ENCODE peak calls at places on chromosomes 4 and X, in five cellular contexts. Y is tibial nerve, F is lower leg skin, S is BJ, W is cardiac muscle cell. V is an unnamed sample.

GRCh38 chr4:2798399-2799301 is 5.8 kb downstream of the SH3BP2 start:
- DNase-seq in Y (peak; percentile 23), F (peak; percentile 73), S (no peak), W (peak; percentile 72), V (peak; percentile 75)

GRCh38 chr4:20044502-20044911 is 207.2 kb upstream of the SLIT2 start:
- DNase-seq in Y (no peak), F (no peak), S (no peak), W (peak; percentile 59), V (no peak)

GRCh38 chrX:108029928-108030711 is 14.7 kb upstream of the VSIG1 start:
- DNase-seq in Y (no peak), F (no peak), S (no peak), W (no peak), V (peak; percentile 34)

GRCh38 chr4:1594871-1595788 is 89.0 kb downstream of the FAM53A start:
- DNase-seq in Y (no peak), F (no peak), S (no peak), W (no peak), V (no peak)

GRCh38 chrX:12979630-12980015 is 4.7 kb downstream of the TMSB4X start:
- DNase-seq in Y (no peak), F (no peak), S (no peak), W (no peak), V (peak; percentile 38)

GRCh38 chr4:158079661-158080060 is 93.2 kb downstream of the GASK1B start:
- DNase-seq in Y (no peak), F (no peak), S (no peak), W (no peak), V (no peak)

GRCh38 chrX:41737065-41737464 is 13.1 kb downstream of the GPR82 start:
- DNase-seq in Y (no peak), F (no peak), S (no peak), W (no peak), V (no peak)

GRCh38 chr4:34157546-34157945 is 2086.8 kb downstream of the ARAP2 start:
- DNase-seq in Y (no peak), F (no peak), S (no peak), W (no peak), V (no peak)

GRCh38 chr4:166282081-166282770 is 409.2 kb downstream of the TLL1 start:
- DNase-seq in Y (no peak), F (no peak), S (no peak), W (no peak), V (no peak)

GRCh38 chrX:8832582-8833378 is 31.6 kb upstream of the FAM9A start:
- DNase-seq in Y (no peak), F (no peak), S (no peak), W (no peak), V (no peak)

GRCh38 chr4:8176547-8177399 is 18.2 kb upstream of the ABLIM2 start:
- DNase-seq in Y (no peak), F (no peak), S (no peak), W (peak; percentile 79), V (peak; percentile 72)

GRCh38 chr4:519885-520595 is 21.0 kb downstream of the PIGG start:
- DNase-seq in Y (no peak), F (no peak), S (no peak), W (no peak), V (no peak)

GRCh38 chr4:37964734-37965457 is 4.7 kb downstream of the PTTG2 start:
- DNase-seq in Y (no peak), F (no peak), S (no peak), W (no peak), V (peak; percentile 59)

GRCh38 chrX:56661193-56661592 is 67.8 kb upstream of the NBDY start:
- DNase-seq in Y (no peak), F (no peak), S (no peak), W (no peak), V (no peak)

GRCh38 chr4:7427326-7428260 is 7.1 kb downstream of the PSAPL1 start:
- DNase-seq in Y (no peak), F (no peak), S (no peak), W (no peak), V (no peak)

GRCh38 chrX:150366951-150367545 is 3.9 kb downstream of the MAMLD1 start:
- DNase-seq in Y (no peak), F (no peak), S (no peak), W (peak; percentile 52), V (no peak)

GRCh38 chr4:40526741-40527140 is 102.9 kb downstream of the RBM47 start:
- DNase-seq in Y (no peak), F (no peak), S (no peak), W (no peak), V (no peak)

GRCh38 chr4:81631958-81632439 is 160.3 kb upstream of the RASGEF1B start:
- DNase-seq in Y (no peak), F (peak; percentile 33), S (peak; percentile 12), W (peak; percentile 81), V (no peak)

GRCh38 chrX:77223046-77223445 is 224.1 kb upstream of the FGF16 start:
- DNase-seq in Y (no peak), F (no peak), S (no peak), W (no peak), V (no peak)

GRCh38 chrX:53263597-53264094 is 17.7 kb downstream of the IQSEC2 start:
- DNase-seq in Y (no peak), F (no peak), S (no peak), W (peak; percentile 22), V (no peak)

GRCh38 chr4:181687116-181687515 is 556.1 kb upstream of the TENM3 start:
- DNase-seq in Y (no peak), F (no peak), S (no peak), W (no peak), V (no peak)

GRCh38 chr4:126701756-126702155 is 931.0 kb upstream of the INTU start:
- DNase-seq in Y (no peak), F (no peak), S (peak; percentile 41), W (peak; percentile 10), V (no peak)

GRCh38 chrX:106170318-106170717 is 2.2 kb downstream of the PWWP3B start:
- DNase-seq in Y (no peak), F (no peak), S (no peak), W (peak; percentile 49), V (peak; percentile 1)

GRCh38 chr4:16524911-16525574 is 298.8 kb upstream of the TAPT1 start:
- DNase-seq in Y (no peak), F (no peak), S (no peak), W (peak; percentile 93), V (no peak)

GRCh38 chr4:16492872-16493271 is 266.6 kb upstream of the TAPT1 start:
- DNase-seq in Y (no peak), F (no peak), S (no peak), W (no peak), V (no peak)

GRCh38 chr4:45317276-45317675 is 590.9 kb upstream of the GNPDA2 start:
- DNase-seq in Y (no peak), F (no peak), S (no peak), W (peak; percentile 76), V (no peak)

GRCh38 chrX:148298737-148299136 is 201.7 kb upstream of the AFF2 start:
- DNase-seq in Y (no peak), F (no peak), S (no peak), W (no peak), V (no peak)

GRCh38 chr4:188455353-188455752 is 316.1 kb downstream of the TRIML1 start:
- DNase-seq in Y (no peak), F (no peak), S (no peak), W (no peak), V (no peak)

GRCh38 chr4:155530857-155531256 is 135.8 kb upstream of the GUCY1A1 start:
- DNase-seq in Y (no peak), F (no peak), S (no peak), W (no peak), V (no peak)

GRCh38 chr4:155526452-155527169 is 140.0 kb upstream of the GUCY1A1 start:
- DNase-seq in Y (no peak), F (no peak), S (no peak), W (peak; percentile 36), V (no peak)

GRCh38 chr4:155530290-155530689 is 136.4 kb upstream of the GUCY1A1 start:
- DNase-seq in Y (no peak), F (no peak), S (no peak), W (no peak), V (no peak)

GRCh38 chr4:155529761-155530160 is 136.9 kb upstream of the GUCY1A1 start:
- DNase-seq in Y (no peak), F (no peak), S (no peak), W (no peak), V (no peak)

GRCh38 chr4:155529197-155529596 is 137.5 kb upstream of the GUCY1A1 start:
- DNase-seq in Y (no peak), F (no peak), S (no peak), W (peak; percentile 69), V (peak; percentile 44)
- TF ChIP-seq CTCF in Y (no peak), F (no peak), S (peak; percentile 44), W (peak; percentile 51), V (peak; percentile 28)

DNA sequence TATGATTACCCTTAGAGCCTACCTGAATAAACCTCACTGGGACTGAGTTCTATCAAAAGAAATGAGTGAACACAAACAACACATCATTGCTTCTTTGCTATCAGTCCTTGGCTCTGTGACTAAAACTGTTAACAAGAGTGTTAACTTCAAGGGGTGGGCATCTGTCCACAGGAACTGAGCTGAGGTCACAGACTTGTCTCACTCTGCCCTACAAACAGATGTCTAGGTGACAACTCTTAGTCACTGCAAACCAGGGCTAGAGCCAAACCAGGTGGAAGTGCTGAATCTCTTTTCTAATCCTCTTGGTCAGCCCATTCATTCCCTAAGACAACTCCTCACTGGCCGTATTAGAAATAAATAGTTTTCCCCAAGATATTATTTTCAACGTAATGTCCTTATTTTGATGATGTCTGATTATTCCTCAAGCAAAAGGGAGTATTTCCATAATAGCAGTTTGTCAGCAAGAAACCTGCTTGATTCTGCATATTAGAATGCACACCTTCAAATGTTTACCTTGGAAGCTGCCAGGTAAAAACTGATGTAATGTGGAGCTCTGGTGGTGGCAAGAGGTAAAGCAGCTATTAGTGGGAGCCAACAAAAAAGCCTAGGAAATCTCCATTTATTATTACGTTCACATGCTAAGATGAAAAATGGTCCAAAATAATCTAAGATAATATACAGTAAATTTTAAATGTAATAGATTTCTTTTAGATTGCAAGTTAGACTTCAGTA is 4.0 kb downstream of the COL25A1 start:
- DNase-seq in Y (no peak), F (no peak), S (no peak), W (peak; percentile 13), V (peak; percentile 26)
- H3K4me3 ChIP-seq in Y (no peak overlapping the region), F (no peak overlapping the region), S (no peak overlapping the region), W (no peak overlapping the region), V (no peak overlapping the region)

GRCh38 chr4:102390438-102390837 is 45.2 kb upstream of the SLC39A8 start:
- DNase-seq in Y (no peak), F (no peak), S (no peak), W (peak; percentile 45), V (peak; percentile 39)
- TF ChIP-seq CTCF in Y (no peak), F (no peak), S (no peak), W (no peak), V (no peak)

GRCh38 chr4:78779280-78779679 is 3.1 kb downstream of the BMP2K start:
- DNase-seq in Y (no peak), F (no peak), S (no peak), W (no peak), V (peak; percentile 52)
- H3K4me3 ChIP-seq in Y (no peak overlapping the region), F (no peak overlapping the region), S (no peak overlapping the region), W (no peak overlapping the region), V (no peak overlapping the region)